ENCODE peak calls at places on chromosomes 6 and 20, in four cellular contexts. G is HepG2, S is K562, N is Panc1. C is an unnamed sample.

GRCh38 chr6:48486876-48487275 is 375.9 kb upstream of the PTCHD4 start:
- DNase-seq in G (no peak), S (no peak), N (no peak), C (no peak)

GRCh38 chr6:13908955-13909381 is 15.8 kb upstream of the RNF182 start:
- DNase-seq in G (peak; percentile 55), S (peak; percentile 85), N (no peak), C (peak; percentile 71)

GRCh38 chr20:50724851-50725721 is 6.3 kb upstream of the PARD6B start:
- DNase-seq in G (peak; percentile 54), S (peak; percentile 83), N (no peak), C (peak; percentile 91)

GRCh38 chr6:83051386-83052172 is 14.1 kb downstream of the UBE3D start:
- DNase-seq in G (no peak), S (no peak), N (no peak), C (no peak)

GRCh38 chr6:52454556-52454955 is 34.4 kb downstream of the EFHC1 start:
- DNase-seq in G (peak; percentile 6), S (no peak), N (no peak), C (peak; percentile 16)

GRCh38 chr6:73704260-73704659 is 8.3 kb downstream of the CD109 start:
- DNase-seq in G (peak; percentile 77), S (no peak), N (peak; percentile 87), C (peak; percentile 93)

GRCh38 chr20:13545755-13546154 is 93.0 kb downstream of the TASP1 start:
- DNase-seq in G (no peak), S (no peak), N (no peak), C (no peak)

GRCh38 chr6:3398755-3399671 is 57.8 kb downstream of the SLC22A23 start:
- DNase-seq in G (peak; percentile 54), S (no peak), N (no peak), C (no peak)

GRCh38 chr6:10014561-10014960 is 400.3 kb downstream of the TFAP2A start:
- DNase-seq in G (no peak), S (no peak), N (no peak), C (no peak)

GRCh38 chr6:150589828-150590227 is 9.9 kb upstream of the PLEKHG1 start:
- DNase-seq in G (no peak), S (no peak), N (no peak), C (no peak)

GRCh38 chr6:134894800-134895199 is 55.1 kb downstream of the ALDH8A1 start:
- DNase-seq in G (no peak), S (no peak), N (no peak), C (no peak)

GRCh38 chr20:34553366-34553867 is 5.1 kb upstream of the MAP1LC3A start:
- DNase-seq in G (no peak), S (no peak), N (no peak), C (no peak)

GRCh38 chr6:79421707-79422484 is 115.3 kb downstream of the LCA5 start:
- DNase-seq in G (no peak), S (no peak), N (no peak), C (no peak)

GRCh38 chr20:25031241-25031640 is 26.7 kb downstream of the ACSS1 start:
- DNase-seq in G (no peak), S (no peak), N (no peak), C (no peak)

GRCh38 chr6:96016781-96017180 is 1.0 kb downstream of the FUT9 start:
- DNase-seq in G (no peak), S (no peak), N (no peak), C (no peak)

GRCh38 chr6:33241968-33242367 is 29.7 kb downstream of the VPS52 start:
- DNase-seq in G (no peak), S (no peak), N (no peak), C (no peak)

GRCh38 chr20:39326050-39326449 is 363.9 kb downstream of the DHX35 start:
- DNase-seq in G (no peak), S (no peak), N (no peak), C (no peak)

GRCh38 chr6:147078602-147079001 is 125.6 kb upstream of the STXBP5 start:
- DNase-seq in G (no peak), S (no peak), N (no peak), C (no peak)
- TF ChIP-seq TCF7L2 in G (no peak), S (no peak), N (no peak), C (no peak)

DNA sequence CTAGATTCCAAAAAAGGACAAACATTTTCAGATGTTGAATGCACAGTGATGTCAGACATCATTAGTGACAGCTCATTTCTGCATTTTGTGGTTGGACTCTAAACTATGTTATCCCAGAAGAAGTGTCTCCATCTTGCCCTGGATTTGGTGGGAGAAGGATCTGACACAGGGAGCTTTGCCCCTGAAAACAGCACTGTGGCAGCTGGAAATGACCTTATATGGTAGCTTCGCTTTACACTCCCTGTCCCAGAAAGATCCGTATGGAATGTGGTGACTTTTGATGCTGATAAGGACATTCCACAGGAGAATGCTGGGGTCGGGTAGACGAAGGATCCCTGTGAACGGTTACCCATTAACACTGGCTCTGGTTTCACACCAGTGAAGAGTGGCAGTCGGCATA is 87.2 kb upstream of the EDN1 start:
- DNase-seq in G (peak; percentile 87), S (no peak), N (no peak), C (no peak)
- TF ChIP-seq TCF7L2 in G (no peak), S (no peak), N (no peak), C (no peak)

GRCh38 chr6:113209315-113209714 is 647.8 kb upstream of the MARCKS start:
- DNase-seq in G (no peak), S (no peak), N (no peak), C (no peak)

GRCh38 chr6:113205563-113205962 is 651.6 kb upstream of the MARCKS start:
- DNase-seq in G (no peak), S (no peak), N (no peak), C (no peak)

DNA sequence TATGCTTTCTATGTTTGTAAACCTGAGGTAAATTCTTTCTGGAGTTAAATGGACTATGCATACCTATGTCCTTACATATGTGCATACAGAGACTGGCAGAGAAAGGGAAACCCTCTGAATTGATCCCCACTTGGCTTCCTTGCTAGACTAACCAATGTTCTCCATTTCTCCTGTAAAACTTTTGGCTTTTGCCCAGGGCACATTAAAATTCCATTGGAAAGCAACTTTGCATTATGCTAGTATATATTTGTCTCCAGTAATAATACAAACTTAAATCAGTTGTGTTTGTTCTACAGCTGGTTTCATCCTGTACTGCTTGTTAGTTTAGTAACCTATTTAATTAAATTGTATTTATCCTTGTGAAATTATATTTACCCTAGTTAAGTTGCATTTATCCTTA is 646.0 kb upstream of the MARCKS start:
- DNase-seq in G (no peak), S (no peak), N (no peak), C (no peak)
- TF ChIP-seq TCF7L2 in G (no peak), S (no peak), N (no peak), C (no peak)

GRCh38 chr6:70797625-70798024 is 129.9 kb downstream of the SMAP1 start:
- DNase-seq in G (no peak), S (no peak), N (no peak), C (no peak)
- TF ChIP-seq TCF7L2 in G (no peak), S (no peak), N (no peak), C (no peak)

GRCh38 chr6:138507977-138508675 is 8.8 kb upstream of the NHSL1 start:
- DNase-seq in G (peak; percentile 91), S (no peak), N (no peak), C (no peak)
- TF ChIP-seq TCF7L2 in G (no peak), S (no peak), N (no peak), C (no peak)

GRCh38 chr6:155493694-155494143 is 38.1 kb upstream of the NOX3 start:
- DNase-seq in G (peak; percentile 91), S (no peak), N (peak; percentile 89), C (peak; percentile 85)

GRCh38 chr6:155495011-155495768 is 39.6 kb upstream of the NOX3 start:
- DNase-seq in G (peak; percentile 86), S (no peak), N (no peak), C (no peak)

GRCh38 chr6:155498370-155498769 is 42.7 kb upstream of the NOX3 start:
- DNase-seq in G (peak; percentile 49), S (no peak), N (no peak), C (no peak)

GRCh38 chr6:155499574-155499973 is 43.9 kb upstream of the NOX3 start:
- DNase-seq in G (no peak), S (no peak), N (no peak), C (no peak)

DNA sequence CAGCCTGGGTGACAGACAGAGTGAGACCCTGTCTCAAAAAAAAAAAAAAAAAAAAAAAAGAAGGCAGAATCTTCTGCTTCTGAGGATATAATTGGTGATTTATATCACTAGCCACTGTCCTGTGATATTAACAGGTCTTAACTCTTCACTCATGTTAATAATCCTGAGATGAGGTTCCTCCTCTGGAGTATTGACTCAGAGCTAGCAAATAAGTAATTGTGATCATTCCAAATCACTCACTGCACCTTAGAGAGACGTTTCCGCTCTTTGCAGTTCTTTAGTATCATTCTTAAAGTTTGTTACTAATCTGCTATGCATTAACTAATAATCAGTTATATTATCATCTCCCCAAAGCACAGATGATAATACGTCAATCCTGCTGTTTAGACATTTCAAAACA is 41.6 kb upstream of the NOX3 start:
- DNase-seq in G (no peak), S (no peak), N (no peak), C (no peak)
- TF ChIP-seq TCF7L2 in G (no peak), S (no peak), N (no peak), C (no peak)

DNA sequence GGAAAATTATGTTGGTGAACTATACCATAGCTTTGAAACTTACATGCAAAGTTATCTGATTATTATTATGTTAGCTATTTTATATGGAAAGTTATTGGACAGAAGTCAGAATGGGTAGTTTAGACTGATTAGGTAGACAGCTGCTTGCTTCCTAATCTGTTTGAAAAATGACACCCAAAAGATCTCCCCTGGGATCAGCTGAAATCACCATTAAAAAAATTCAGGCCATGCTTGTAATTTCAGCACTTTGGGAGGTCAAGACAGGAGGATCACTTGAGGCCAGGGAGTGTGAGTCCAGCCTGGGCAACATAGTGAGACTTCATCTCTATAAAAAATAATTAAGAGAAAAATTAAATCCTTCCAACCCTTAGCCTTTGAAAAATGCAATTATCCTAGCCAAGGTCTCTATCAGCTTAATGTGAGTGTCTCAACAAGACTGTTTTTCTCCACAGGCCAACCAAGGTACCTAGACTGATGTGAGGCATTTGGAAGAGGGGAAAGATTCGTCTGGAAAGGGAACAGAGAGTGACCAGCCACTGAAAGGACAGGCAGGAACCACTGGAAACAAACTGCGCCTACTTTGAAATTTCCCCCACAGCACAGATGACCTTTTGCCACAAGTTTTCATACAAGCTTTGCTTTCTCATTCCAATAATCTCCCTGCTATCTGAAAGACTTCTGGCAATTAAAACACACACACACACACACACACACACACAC is 232.3 kb downstream of the GMPR start:
- DNase-seq in G (no peak), S (no peak), N (no peak), C (no peak)
- TF ChIP-seq TCF7L2 in G (no peak), S (no peak), N (no peak), C (no peak)

GRCh38 chr6:113169484-113169883 is 687.7 kb upstream of the MARCKS start:
- DNase-seq in G (no peak), S (no peak), N (no peak), C (no peak)

GRCh38 chr6:113168057-113168456 is 689.1 kb upstream of the MARCKS start:
- DNase-seq in G (no peak), S (no peak), N (no peak), C (no peak)

GRCh38 chr6:113170454-113170853 is 686.7 kb upstream of the MARCKS start:
- DNase-seq in G (no peak), S (no peak), N (no peak), C (no peak)

GRCh38 chr6:113171882-113172281 is 685.3 kb upstream of the MARCKS start:
- DNase-seq in G (no peak), S (no peak), N (no peak), C (no peak)

GRCh38 chr6:113172531-113172966 is 684.6 kb upstream of the MARCKS start:
- DNase-seq in G (no peak), S (no peak), N (no peak), C (no peak)
- TF ChIP-seq TCF7L2 in G (no peak), S (no peak), N (no peak), C (no peak)